ENCODE peak calls at places on chromosomes 13 and 19, in four cellular contexts. G is HT1080; W is stimulated activated CD8-positive, alpha-beta memory T cell treated with anti-CD3 and anti-CD28 coated beads, Interleukin-15, amount 100 ng/mL, for 4 hours; Q is C1 segment of cervical spinal cord. S is an unnamed sample.

GRCh38 chr19:1446713-1447564 is 3.0 kb upstream of the APC2 start:
- DNase-seq in W (no peak), G (no peak), Q (no peak), S (no peak)

GRCh38 chr13:95714142-95714832 is 37.3 kb downstream of the DNAJC3 start:
- DNase-seq in W (no peak), G (peak), Q (no peak), S (no peak)

GRCh38 chr13:105153626-105154025 is 1381.8 kb downstream of the EFNB2 start:
- DNase-seq in G (no peak), Q (no peak), W (no peak), S (no peak)

GRCh38 chr13:31514932-31515331 is 224.4 kb upstream of the RXFP2 start:
- DNase-seq in W (no peak), Q (no peak), G (no peak), S (no peak)

GRCh38 chr19:3137139-3137538 is 1.3 kb downstream of the GNA15 start:
- DNase-seq in Q (no peak), G (no peak), W (no peak), S (no peak)

GRCh38 chr19:53864308-53864836 is 3.3 kb upstream of the MYADM start:
- DNase-seq in Q (peak), G (no peak), W (no peak), S (no peak)

GRCh38 chr19:18674616-18675015 is 8.9 kb upstream of the CRTC1 start:
- DNase-seq in G (peak), W (no peak), Q (peak), S (no peak)

GRCh38 chr13:73702419-73703071 is 431.7 kb downstream of the KLF12 start:
- DNase-seq in Q (no peak), G (no peak), W (no peak), S (no peak)

GRCh38 chr19:55451522-55452380 is 8.7 kb upstream of the SHISA7 start:
- DNase-seq in Q (peak), G (no peak), W (no peak), S (no peak)

GRCh38 chr13:77904031-77904430 is 14.6 kb downstream of the EDNRB start:
- DNase-seq in Q (no peak), W (no peak), G (no peak), S (no peak)

GRCh38 chr19:13953021-13953531 is 767 bp downstream of the DCAF15 start:
- DNase-seq in Q (no peak), W (no peak), G (peak), S (no peak)

GRCh38 chr19:58356236-58356970 is 3.1 kb upstream of the A1BG start:
- DNase-seq in Q (no peak), W (peak), G (no peak), S (no peak)

GRCh38 chr13:100176781-100177389 is 88.0 kb downstream of the PCCA start:
- DNase-seq in G (peak), W (no peak), Q (no peak), S (no peak)

GRCh38 chr19:18385675-18386542 is at the start of gene GDF15:
- DNase-seq in W (no peak), Q (no peak), G (peak), S (peak)

GRCh38 chr13:46022476-46022875 is 30.1 kb downstream of the ZC3H13 start:
- DNase-seq in W (no peak), Q (no peak), G (no peak), S (no peak)

GRCh38 chr19:43300876-43301765 is 31.8 kb upstream of the PSG9 start:
- DNase-seq in Q (no peak), G (peak), W (no peak), S (no peak)

GRCh38 chr13:33606692-33607091 is 211.3 kb upstream of the RFC3 start:
- DNase-seq in Q (no peak), G (no peak), W (no peak), S (no peak)

GRCh38 chr13:47120284-47120683 is 223.4 kb upstream of the HTR2A start:
- DNase-seq in W (no peak), Q (no peak), G (no peak), S (no peak)

GRCh38 chr19:55189424-55189823 is 9.3 kb upstream of the SYT5 start:
- DNase-seq in Q (no peak), W (no peak), G (peak), S (peak)

GRCh38 chr19:21482863-21483276 is 22.5 kb upstream of the ZNF429 start:
- DNase-seq in W (peak), Q (peak), G (peak), S (peak)

GRCh38 chr19:1812426-1813196 is 535 bp upstream of the ATP8B3 start:
- DNase-seq in W (peak), G (peak), Q (peak), S (peak)

GRCh38 chr13:33870046-33870668 is 52.2 kb downstream of the RFC3 start:
- DNase-seq in Q (no peak), G (no peak), W (no peak), S (no peak)

GRCh38 chr13:23378009-23378632 is 55.4 kb downstream of the SACS start:
- DNase-seq in G (peak), W (peak), Q (no peak), S (peak)

GRCh38 chr19:58434217-58434616 is 5.7 kb downstream of the ZNF132 start:
- DNase-seq in W (no peak), G (no peak), Q (no peak), S (no peak)

GRCh38 chr19:48629599-48630288 is 7.4 kb downstream of the DBP start:
- DNase-seq in W (no peak), Q (no peak), G (no peak), S (no peak)

GRCh38 chr19:2537544-2537943 is 61.6 kb downstream of the GADD45B start:
- DNase-seq in G (no peak), Q (no peak), W (no peak), S (no peak)

GRCh38 chr19:5484398-5485285 is 29.4 kb downstream of the ZNRF4 start:
- DNase-seq in G (no peak), Q (peak), W (no peak), S (no peak)

GRCh38 chr13:80716610-80717081 is 375.7 kb upstream of the SPRY2 start:
- DNase-seq in W (no peak), Q (no peak), G (no peak), S (no peak)

GRCh38 chr19:10736189-10736588 is 18.3 kb downstream of the DNM2 start:
- DNase-seq in Q (no peak), W (no peak), G (no peak), S (no peak)

GRCh38 chr13:100443278-100443997 is 145.2 kb downstream of the GGACT start:
- DNase-seq in G (no peak), W (no peak), Q (no peak), S (no peak)

GRCh38 chr19:1219786-1220451 is 14.3 kb downstream of the STK11 start:
- DNase-seq in G (no peak), Q (no peak), W (no peak), S (no peak)

GRCh38 chr19:46812898-46813569 is 24.6 kb upstream of the SLC1A5 start:
- DNase-seq in G (no peak), W (no peak), Q (no peak), S (peak)

GRCh38 chr13:75850915-75851314 is 214.8 kb downstream of the LMO7 start:
- DNase-seq in W (no peak), Q (no peak), G (peak), S (no peak)

GRCh38 chr13:74134777-74135305 is 637 bp upstream of the KLF12 start:
- DNase-seq in Q (peak), G (peak), W (peak), S (peak)

GRCh38 chr13:80011448-80012212 is 329.3 kb downstream of the SPRY2 start:
- DNase-seq in Q (no peak), W (no peak), G (no peak), S (no peak)